ENCODE peak calls at places on chromosomes 2 and 18, in eight cellular contexts. One of them, this sample, is unnamed.

GRCh38 chr2:29278964-29279363 is 163.7 kb downstream of the CLIP4 start:
- DNase-seq in HTR-8/SVneo: no peak
- DNase-seq in HuH-7.5: no peak
- DNase-seq in sciatic nerve: no peak
- DNase-seq in activated B cell treated with CpG ODN at 0.5 μM for 24 hours: no peak
- DNase-seq in GM12865: no peak
- DNase-seq in posterior vena cava: no peak
- DNase-seq in CD8-positive, alpha-beta memory T cell: no peak
- DNase-seq in this sample: no peak

GRCh38 chr2:185644828-185645227 is 93.8 kb upstream of the FSIP2 start:
- DNase-seq in HTR-8/SVneo: no peak
- DNase-seq in HuH-7.5: no peak
- DNase-seq in sciatic nerve: no peak
- DNase-seq in activated B cell treated with CpG ODN at 0.5 μM for 24 hours: no peak
- DNase-seq in GM12865: peak; percentile 33
- DNase-seq in posterior vena cava: no peak
- DNase-seq in CD8-positive, alpha-beta memory T cell: no peak
- DNase-seq in this sample: no peak

GRCh38 chr2:224038049-224038829 is 847 bp downstream of the SERPINE2 start:
- DNase-seq in HTR-8/SVneo: peak; percentile 58
- DNase-seq in HuH-7.5: peak; percentile 72
- DNase-seq in sciatic nerve: peak; percentile 65
- DNase-seq in activated B cell treated with CpG ODN at 0.5 μM for 24 hours: no peak
- DNase-seq in GM12865: peak; percentile 18
- DNase-seq in posterior vena cava: peak; percentile 85
- DNase-seq in CD8-positive, alpha-beta memory T cell: no peak
- DNase-seq in this sample: peak; percentile 71

GRCh38 chr2:178008636-178009289 is 63.8 kb downstream of the PDE11A start:
- DNase-seq in HTR-8/SVneo: no peak
- DNase-seq in HuH-7.5: no peak
- DNase-seq in sciatic nerve: no peak
- DNase-seq in activated B cell treated with CpG ODN at 0.5 μM for 24 hours: no peak
- DNase-seq in GM12865: no peak
- DNase-seq in posterior vena cava: no peak
- DNase-seq in CD8-positive, alpha-beta memory T cell: no peak
- DNase-seq in this sample: peak; percentile 12

GRCh38 chr2:149346272-149346671 is 15.9 kb downstream of the LYPD6 start:
- DNase-seq in HTR-8/SVneo: no peak
- DNase-seq in HuH-7.5: no peak
- DNase-seq in sciatic nerve: no peak
- DNase-seq in activated B cell treated with CpG ODN at 0.5 μM for 24 hours: no peak
- DNase-seq in GM12865: no peak
- DNase-seq in posterior vena cava: no peak
- DNase-seq in CD8-positive, alpha-beta memory T cell: no peak
- DNase-seq in this sample: no peak

GRCh38 chr2:62266433-62267038 is 70.6 kb downstream of the B3GNT2 start:
- DNase-seq in HTR-8/SVneo: peak; percentile 72
- DNase-seq in HuH-7.5: no peak
- DNase-seq in sciatic nerve: no peak
- DNase-seq in activated B cell treated with CpG ODN at 0.5 μM for 24 hours: no peak
- DNase-seq in GM12865: no peak
- DNase-seq in posterior vena cava: no peak
- DNase-seq in CD8-positive, alpha-beta memory T cell: no peak
- DNase-seq in this sample: no peak

GRCh38 chr2:229071292-229071976 is 199.7 kb downstream of the PID1 start:
- DNase-seq in HTR-8/SVneo: no peak
- DNase-seq in HuH-7.5: no peak
- DNase-seq in sciatic nerve: no peak
- DNase-seq in activated B cell treated with CpG ODN at 0.5 μM for 24 hours: no peak
- DNase-seq in GM12865: no peak
- DNase-seq in posterior vena cava: no peak
- DNase-seq in CD8-positive, alpha-beta memory T cell: no peak
- DNase-seq in this sample: peak; percentile 63

GRCh38 chr18:8708670-8709069 is 3.3 kb downstream of the MTCL1 start:
- DNase-seq in HTR-8/SVneo: no peak
- DNase-seq in HuH-7.5: no peak
- DNase-seq in sciatic nerve: no peak
- DNase-seq in activated B cell treated with CpG ODN at 0.5 μM for 24 hours: no peak
- DNase-seq in GM12865: no peak
- DNase-seq in posterior vena cava: no peak
- DNase-seq in CD8-positive, alpha-beta memory T cell: no peak
- DNase-seq in this sample: no peak

GRCh38 chr18:58649966-58650816 is 21.1 kb upstream of the MALT1 start:
- DNase-seq in HTR-8/SVneo: no peak
- DNase-seq in HuH-7.5: no peak
- DNase-seq in sciatic nerve: no peak
- DNase-seq in activated B cell treated with CpG ODN at 0.5 μM for 24 hours: no peak
- DNase-seq in GM12865: peak; percentile 82
- DNase-seq in posterior vena cava: no peak
- DNase-seq in CD8-positive, alpha-beta memory T cell: no peak
- DNase-seq in this sample: no peak

GRCh38 chr2:31334311-31335026 is 80.1 kb downstream of the XDH start:
- DNase-seq in HTR-8/SVneo: no peak
- DNase-seq in HuH-7.5: no peak
- DNase-seq in sciatic nerve: no peak
- DNase-seq in activated B cell treated with CpG ODN at 0.5 μM for 24 hours: no peak
- DNase-seq in GM12865: no peak
- DNase-seq in posterior vena cava: no peak
- DNase-seq in CD8-positive, alpha-beta memory T cell: no peak
- DNase-seq in this sample: no peak

GRCh38 chr2:138515084-138515483 is 13.5 kb downstream of the SPOPL start:
- DNase-seq in HTR-8/SVneo: no peak
- DNase-seq in HuH-7.5: no peak
- DNase-seq in sciatic nerve: no peak
- DNase-seq in activated B cell treated with CpG ODN at 0.5 μM for 24 hours: no peak
- DNase-seq in GM12865: no peak
- DNase-seq in posterior vena cava: no peak
- DNase-seq in CD8-positive, alpha-beta memory T cell: no peak
- DNase-seq in this sample: peak; percentile 25

GRCh38 chr2:170221317-170222288 is 43.7 kb downstream of the MYO3B start:
- DNase-seq in HTR-8/SVneo: no peak
- DNase-seq in HuH-7.5: no peak
- DNase-seq in sciatic nerve: no peak
- DNase-seq in activated B cell treated with CpG ODN at 0.5 μM for 24 hours: no peak
- DNase-seq in GM12865: no peak
- DNase-seq in posterior vena cava: no peak
- DNase-seq in CD8-positive, alpha-beta memory T cell: no peak
- DNase-seq in this sample: no peak

GRCh38 chr2:197348721-197349337 is 38.2 kb upstream of the ANKRD44 start:
- DNase-seq in HTR-8/SVneo: no peak
- DNase-seq in HuH-7.5: no peak
- DNase-seq in sciatic nerve: no peak
- DNase-seq in activated B cell treated with CpG ODN at 0.5 μM for 24 hours: no peak
- DNase-seq in GM12865: no peak
- DNase-seq in posterior vena cava: no peak
- DNase-seq in CD8-positive, alpha-beta memory T cell: no peak
- DNase-seq in this sample: no peak

GRCh38 chr2:1572638-1573037 is 159.4 kb downstream of the TPO start:
- DNase-seq in HTR-8/SVneo: peak; percentile 50
- DNase-seq in HuH-7.5: no peak
- DNase-seq in sciatic nerve: peak; percentile 65
- DNase-seq in activated B cell treated with CpG ODN at 0.5 μM for 24 hours: no peak
- DNase-seq in GM12865: no peak
- DNase-seq in posterior vena cava: peak; percentile 86
- DNase-seq in CD8-positive, alpha-beta memory T cell: no peak
- DNase-seq in this sample: peak; percentile 76

GRCh38 chr2:70672990-70673647 is 94.9 kb downstream of the ADD2 start:
- DNase-seq in HTR-8/SVneo: no peak
- DNase-seq in HuH-7.5: no peak
- DNase-seq in sciatic nerve: no peak
- DNase-seq in activated B cell treated with CpG ODN at 0.5 μM for 24 hours: no peak
- DNase-seq in GM12865: no peak
- DNase-seq in posterior vena cava: no peak
- DNase-seq in CD8-positive, alpha-beta memory T cell: no peak
- DNase-seq in this sample: peak; percentile 63

GRCh38 chr2:8044046-8044594 is 637.7 kb upstream of the ID2 start:
- DNase-seq in HTR-8/SVneo: no peak
- DNase-seq in HuH-7.5: no peak
- DNase-seq in sciatic nerve: no peak
- DNase-seq in activated B cell treated with CpG ODN at 0.5 μM for 24 hours: no peak
- DNase-seq in GM12865: no peak
- DNase-seq in posterior vena cava: no peak
- DNase-seq in CD8-positive, alpha-beta memory T cell: no peak
- DNase-seq in this sample: no peak

GRCh38 chr18:48837676-48838075 is 113.1 kb downstream of the SMAD7 start:
- DNase-seq in HTR-8/SVneo: no peak
- DNase-seq in HuH-7.5: no peak
- DNase-seq in sciatic nerve: no peak
- DNase-seq in activated B cell treated with CpG ODN at 0.5 μM for 24 hours: no peak
- DNase-seq in GM12865: no peak
- DNase-seq in posterior vena cava: no peak
- DNase-seq in CD8-positive, alpha-beta memory T cell: no peak
- DNase-seq in this sample: no peak

This sample was measured in cardiac muscle cell.